ENCODE peak calls at places on chromosomes 7 and 10, in seven cellular contexts. U, K, C, D, X, E and R are unnamed samples.

GRCh38 chr10:17506390-17506789 is 52.0 kb upstream of the ST8SIA6 start:
- DNase-seq in X (no peak), K (no peak), U (no peak), D (no peak), E (no peak), C (no peak), R (no peak)

GRCh38 chr7:110090113-110090820 is 1000.7 kb upstream of the LRRN3 start:
- DNase-seq in D (peak; percentile 49), C (no peak), X (no peak), K (no peak), U (peak; percentile 12), E (no peak), R (no peak)

GRCh38 chr7:78213402-78213801 is 414.8 kb downstream of the PHTF2 start:
- DNase-seq in U (no peak), K (no peak), E (no peak), D (no peak), X (no peak), C (no peak), R (no peak)

GRCh38 chr10:122199070-122199469 is 72.0 kb upstream of the BTBD16 start:
- DNase-seq in C (no peak), X (peak; percentile 82), D (no peak), E (no peak), U (no peak), K (no peak), R (no peak)

GRCh38 chr7:150502519-150502918 is 12.2 kb upstream of the GIMAP7 start:
- DNase-seq in C (no peak), K (peak; percentile 61), D (no peak), X (no peak), U (no peak), E (no peak), R (no peak)

GRCh38 chr7:27608776-27609495 is 53.7 kb downstream of the HIBADH start:
- DNase-seq in X (no peak), K (no peak), D (peak; percentile 20), C (no peak), E (no peak), U (peak; percentile 75), R (no peak)

GRCh38 chr7:29408841-29409243 is 154.8 kb upstream of the PRR15 start:
- DNase-seq in C (no peak), D (peak; percentile 77), E (peak; percentile 48), K (peak; percentile 69), X (no peak), U (peak; percentile 54), R (peak; percentile 23)

GRCh38 chr7:101236292-101236691 is 1.3 kb downstream of the CLDN15 start:
- DNase-seq in K (no peak), X (no peak), U (no peak), E (no peak), C (no peak), D (no peak), R (no peak)

GRCh38 chr7:128939861-128940410 is 2.2 kb downstream of the IRF5 start:
- DNase-seq in E (no peak), U (no peak), D (no peak), C (peak; percentile 60), K (no peak), X (no peak), R (no peak)

GRCh38 chr7:12066561-12066960 is 144.5 kb upstream of the TMEM106B start:
- DNase-seq in U (peak; percentile 22), X (no peak), K (no peak), E (no peak), D (no peak), C (no peak), R (no peak)

GRCh38 chr7:14336256-14336655 is 346.8 kb upstream of the ETV1 start:
- DNase-seq in X (no peak), C (no peak), E (no peak), K (no peak), D (no peak), U (no peak), R (no peak)

GRCh38 chr10:129365767-129366400 is 101.2 kb upstream of the MGMT start:
- DNase-seq in C (no peak), K (no peak), E (no peak), U (no peak), D (no peak), X (no peak), R (no peak)

GRCh38 chr10:120423350-120424197 is 33.5 kb upstream of the PLPP4 start:
- DNase-seq in D (peak; percentile 65), E (no peak), U (peak; percentile 98), X (no peak), C (peak; percentile 49), K (no peak), R (peak; percentile 73)

GRCh38 chr7:10973942-10974716 is 457 bp downstream of the PHF14 start:
- DNase-seq in D (peak; percentile 36), E (peak; percentile 28), U (peak; percentile 49), K (no peak), X (peak; percentile 40), C (no peak), R (no peak)

GRCh38 chr10:33547976-33548375 is 213.5 kb upstream of the NRP1 start:
- DNase-seq in X (no peak), E (no peak), C (no peak), U (no peak), D (no peak), K (no peak), R (no peak)

GRCh38 chr10:19713800-19714525 is 102.3 kb upstream of the PLXDC2 start:
- DNase-seq in U (no peak), K (no peak), C (no peak), E (no peak), D (no peak), X (no peak), R (no peak)

GRCh38 chr7:127393370-127394058 is 1.0 kb upstream of the ZNF800 start:
- DNase-seq in K (no peak), U (peak; percentile 24), E (no peak), C (peak; percentile 46), D (no peak), X (peak; percentile 33), R (no peak)

GRCh38 chr10:48442090-48442808 is 135.8 kb downstream of the MAPK8 start:
- DNase-seq in C (no peak), U (no peak), D (no peak), K (peak; percentile 38), E (no peak), X (no peak), R (no peak)

GRCh38 chr10:93073539-93074136 is at the start of gene CYP26A1:
- DNase-seq in C (no peak), K (no peak), X (no peak), D (no peak), E (no peak), U (no peak), R (no peak)

GRCh38 chr10:112004075-112004474 is 179.5 kb downstream of the GPAM start:
- DNase-seq in E (no peak), X (no peak), U (no peak), K (no peak), C (no peak), D (no peak), R (no peak)

GRCh38 chr7:120064565-120064964 is 208.4 kb upstream of the KCND2 start:
- DNase-seq in D (peak; percentile 43), C (no peak), U (peak; percentile 53), X (no peak), K (no peak), E (no peak), R (peak; percentile 10)

GRCh38 chr7:33392143-33392542 is 262.8 kb downstream of the BBS9 start:
- DNase-seq in K (no peak), C (no peak), U (no peak), X (no peak), E (no peak), D (no peak), R (peak; percentile 1)

GRCh38 chr10:113681533-113682470 is 2.1 kb downstream of the CASP7 start:
- DNase-seq in X (no peak), K (no peak), U (no peak), D (no peak), E (no peak), C (no peak), R (no peak)
- H3K4me3 ChIP-seq in X (peak overlapping the region; percentile 89), K (no peak overlapping the region), U (no peak overlapping the region), D (no peak overlapping the region), E (no peak overlapping the region), C (no peak overlapping the region), R (no peak overlapping the region)

GRCh38 chr10:12799746-12800145 is 201.8 kb downstream of the CCDC3 start:
- DNase-seq in C (no peak), U (no peak), X (no peak), E (no peak), K (no peak), D (no peak), R (no peak)
- TF ChIP-seq CTCF in C (no peak), U (no peak), X (no peak), E (no peak), K (no peak), D (no peak), R (no peak)

GRCh38 chr7:2269468-2270460 is 27.7 kb downstream of the NUDT1 start:
- DNase-seq in K (no peak), X (no peak), U (peak; percentile 50), D (no peak), C (no peak), E (no peak), R (no peak)

GRCh38 chr7:2270495-2270894 is 28.5 kb downstream of the NUDT1 start:
- DNase-seq in X (no peak), U (no peak), E (no peak), C (no peak), K (no peak), D (no peak), R (no peak)

GRCh38 chr7:2271273-2272026 is 29.4 kb downstream of the NUDT1 start:
- DNase-seq in D (no peak), U (no peak), E (no peak), K (no peak), X (no peak), C (no peak), R (no peak)

GRCh38 chr7:2273866-2274265 is 31.8 kb downstream of the NUDT1 start:
- DNase-seq in E (no peak), D (no peak), X (no peak), K (no peak), U (no peak), C (no peak), R (no peak)

DNA sequence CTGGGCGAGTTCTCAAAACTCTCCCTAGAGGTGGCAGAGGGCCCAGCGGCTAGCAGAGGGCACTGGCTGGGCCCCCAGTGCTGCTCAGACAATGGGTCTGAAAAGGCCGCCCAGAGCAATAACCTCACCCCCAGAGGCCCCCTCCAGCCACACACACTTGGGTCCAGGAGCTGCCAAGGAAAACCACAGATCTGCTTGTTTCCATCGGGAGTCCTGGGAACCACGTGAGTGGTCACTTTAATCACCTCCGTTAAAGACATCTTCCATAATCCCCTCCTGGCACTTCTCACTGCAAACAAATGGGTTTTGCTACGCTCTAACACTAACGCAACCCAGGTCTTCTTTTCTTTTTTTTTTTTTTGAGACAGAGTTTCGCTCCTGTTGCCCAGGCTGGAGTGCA is 30.0 kb downstream of the NUDT1 start:
- DNase-seq in U (no peak), E (no peak), D (no peak), K (no peak), C (no peak), X (no peak), R (no peak)
- H3K36me3 ChIP-seq in U (peaks cover 2% of the 10 kb centered on the region), E (peaks cover 27% of the 10 kb centered on the region), D (peaks cover 21% of the 10 kb centered on the region), K (no peaks in the 10 kb centered on the region), C (peaks cover 32% of the 10 kb centered on the region), X (peaks cover 54% of the 10 kb centered on the region), R (no peaks in the 10 kb centered on the region)

DNA sequence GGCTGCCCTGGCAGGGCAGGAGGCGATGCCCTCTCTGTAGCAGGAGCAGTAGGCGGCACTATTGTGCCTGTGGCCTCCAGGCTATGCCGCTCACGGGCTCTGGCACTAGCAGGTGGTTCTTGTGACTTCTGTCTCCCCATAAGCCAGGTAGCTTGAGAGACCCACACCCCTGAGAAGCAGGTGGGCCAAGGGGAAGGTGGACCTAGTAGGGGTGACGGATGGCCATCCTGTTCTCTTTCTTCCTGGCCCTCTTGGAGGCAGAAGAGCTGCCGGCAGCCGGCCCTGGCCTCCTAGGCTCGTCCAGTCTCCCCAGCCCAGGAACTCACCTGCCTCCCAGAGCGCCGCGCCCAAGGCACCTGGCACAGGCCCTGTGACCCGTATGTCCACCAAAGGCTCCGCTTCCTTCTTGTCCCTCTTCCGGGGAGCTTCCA is 15.4 kb downstream of the MMRN2 start:
- DNase-seq in X (no peak), K (peak; percentile 43), C (no peak), U (no peak), D (no peak), E (peak; percentile 14), R (no peak)
- H3K4me3 ChIP-seq in X (no peak overlapping the region), K (no peak overlapping the region), C (no peak overlapping the region), U (no peak overlapping the region), D (no peak overlapping the region), E (peak overlapping the region; percentile 30), R (no peak overlapping the region)